ENCODE peak calls at places on chromosomes 13 and 19, in eight cellular contexts. X is lung microvascular endothelial cell; W is G401; Z is HEK293T; T is HTR-8/SVneo; A is thyroid gland; B is GM18507; N is stimulated activated CD4-positive, alpha-beta T cell treated with anti-CD3 and anti-CD28 coated beads, Interleukin-2, amount 100 ng/mL, for 4 hours. S is an unnamed sample.
A peak's percentile ranks its signal among the peaks of the same experiment; 100 is the strongest.

GRCh38 chr19:36128392-36128736 is 11.5 kb upstream of the CAPNS1 start:
- DNase-seq in A (no peak), N (no peak), X (no peak), W (no peak), Z (no peak), T (no peak), B (no peak), S (no peak)

GRCh38 chr19:55076321-55076720 is 652 bp downstream of the EPS8L1 start:
- DNase-seq in N (no peak), Z (no peak), X (no peak), T (no peak), B (no peak), W (no peak), A (no peak), S (no peak)

GRCh38 chr13:28953714-28954113 is 133.6 kb downstream of the MTUS2 start:
- DNase-seq in B (no peak), X (no peak), Z (no peak), T (no peak), N (no peak), A (no peak), W (no peak), S (no peak)

GRCh38 chr19:1468274-1469199 is 10.5 kb downstream of the C19orf25 start:
- DNase-seq in W (no peak), Z (no peak), T (no peak), X (no peak), B (no peak), A (no peak), N (no peak), S (no peak)

GRCh38 chr13:39821977-39822376 is 166.5 kb downstream of the COG6 start:
- DNase-seq in Z (no peak), N (no peak), T (no peak), X (no peak), B (no peak), A (no peak), W (no peak), S (no peak)

GRCh38 chr19:58538257-58539168 is 5.4 kb upstream of the TRIM28 start:
- DNase-seq in N (no peak), X (peak; percentile 40), B (no peak), T (no peak), A (peak; percentile 25), W (no peak), Z (no peak), S (no peak)

GRCh38 chr19:18422530-18423191 is 3.5 kb downstream of the SSBP4 start:
- DNase-seq in B (no peak), W (no peak), T (no peak), N (no peak), Z (no peak), A (no peak), X (no peak), S (no peak)

GRCh38 chr19:5968431-5969373 is 9.2 kb downstream of the RANBP3 start:
- DNase-seq in Z (no peak), N (no peak), W (no peak), B (no peak), A (peak; percentile 90), T (no peak), X (peak; percentile 26), S (no peak)

GRCh38 chr13:24254151-24254810 is 55.1 kb upstream of the C1QTNF9 start:
- DNase-seq in X (no peak), T (no peak), N (no peak), Z (no peak), W (no peak), B (no peak), A (no peak), S (no peak)

GRCh38 chr13:99380921-99381645 is 73.9 kb upstream of the GPR183 start:
- DNase-seq in A (no peak), X (no peak), B (no peak), W (peak; percentile 79), T (no peak), N (no peak), Z (no peak), S (no peak)

GRCh38 chr13:63287926-63288325 is 1872.3 kb upstream of the PCDH20 start:
- DNase-seq in X (no peak), A (no peak), W (no peak), T (no peak), Z (no peak), B (no peak), N (no peak), S (peak; percentile 7)

S was measured in HS-27A.